ENCODE peak calls at places on chromosomes 2 and 18, in eight cellular contexts. F is GM12878, D is GM23338, M is HepG2, Z is K562, A is HL-60, B is Panc1, S is SK-N-SH. R is an unnamed sample.

GRCh38 chr18:46696268-46696667 is 39.2 kb upstream of the LOXHD1 start:
- DNase-seq in F (no peak), D (no peak), M (no peak), Z (no peak), A (no peak), B (no peak), S (no peak), R (no peak)

GRCh38 chr18:32696376-32696775 is 76.4 kb downstream of the KLHL14 start:
- DNase-seq in F (no peak), D (no peak), M (no peak), Z (no peak), A (no peak), B (no peak), S (no peak), R (no peak)

GRCh38 chr18:7133181-7133580 is 15.6 kb upstream of the LAMA1 start:
- DNase-seq in F (no peak), D (no peak), M (no peak), Z (no peak), A (no peak), B (no peak), S (no peak), R (no peak)

GRCh38 chr2:88481937-88482336 is 29.4 kb upstream of the FOXI3 start:
- DNase-seq in F (no peak), D (peak; percentile 45), M (no peak), Z (no peak), A (no peak), B (peak; percentile 13), S (no peak), R (no peak)

GRCh38 chr2:207929923-207930322 is 95.4 kb downstream of the PLEKHM3 start:
- DNase-seq in F (no peak), D (no peak), M (no peak), Z (no peak), A (no peak), B (no peak), S (no peak), R (no peak)

GRCh38 chr2:217935901-217936684 is 66.7 kb downstream of the TNS1 start:
- DNase-seq in F (no peak), D (peak; percentile 42), M (no peak), Z (no peak), A (no peak), B (no peak), S (no peak), R (no peak)

GRCh38 chr2:199471443-199472057 is 13.8 kb upstream of the SATB2 start:
- DNase-seq in F (no peak), D (peak; percentile 94), M (peak; percentile 53), Z (peak; percentile 71), A (peak; percentile 75), B (no peak), S (peak; percentile 74), R (no peak)

GRCh38 chr2:36322108-36322507 is 33.5 kb upstream of the CRIM1 start:
- DNase-seq in F (no peak), D (peak; percentile 67), M (peak; percentile 40), Z (no peak), A (no peak), B (no peak), S (no peak), R (peak; percentile 19)

GRCh38 chr18:38421016-38421415 is 855.4 kb upstream of the CELF4 start:
- DNase-seq in F (no peak), D (no peak), M (no peak), Z (no peak), A (no peak), B (no peak), S (no peak), R (no peak)

GRCh38 chr2:105239924-105240323 is 1.6 kb upstream of the GPR45 start:
- DNase-seq in F (no peak), D (no peak), M (no peak), Z (no peak), A (no peak), B (no peak), S (no peak), R (no peak)

GRCh38 chr2:105235388-105236059 is 6.0 kb upstream of the GPR45 start:
- DNase-seq in F (no peak), D (peak; percentile 98), M (peak; percentile 74), Z (peak; percentile 57), A (peak; percentile 66), B (peak; percentile 50), S (peak; percentile 72), R (peak; percentile 83)

GRCh38 chr2:105238664-105239240 is 2.8 kb upstream of the GPR45 start:
- DNase-seq in F (no peak), D (no peak), M (no peak), Z (no peak), A (no peak), B (no peak), S (no peak), R (no peak)

GRCh38 chr2:105236060-105236424 is 5.5 kb upstream of the GPR45 start:
- DNase-seq in F (no peak), D (no peak), M (no peak), Z (no peak), A (no peak), B (no peak), S (no peak), R (no peak)

DNA sequence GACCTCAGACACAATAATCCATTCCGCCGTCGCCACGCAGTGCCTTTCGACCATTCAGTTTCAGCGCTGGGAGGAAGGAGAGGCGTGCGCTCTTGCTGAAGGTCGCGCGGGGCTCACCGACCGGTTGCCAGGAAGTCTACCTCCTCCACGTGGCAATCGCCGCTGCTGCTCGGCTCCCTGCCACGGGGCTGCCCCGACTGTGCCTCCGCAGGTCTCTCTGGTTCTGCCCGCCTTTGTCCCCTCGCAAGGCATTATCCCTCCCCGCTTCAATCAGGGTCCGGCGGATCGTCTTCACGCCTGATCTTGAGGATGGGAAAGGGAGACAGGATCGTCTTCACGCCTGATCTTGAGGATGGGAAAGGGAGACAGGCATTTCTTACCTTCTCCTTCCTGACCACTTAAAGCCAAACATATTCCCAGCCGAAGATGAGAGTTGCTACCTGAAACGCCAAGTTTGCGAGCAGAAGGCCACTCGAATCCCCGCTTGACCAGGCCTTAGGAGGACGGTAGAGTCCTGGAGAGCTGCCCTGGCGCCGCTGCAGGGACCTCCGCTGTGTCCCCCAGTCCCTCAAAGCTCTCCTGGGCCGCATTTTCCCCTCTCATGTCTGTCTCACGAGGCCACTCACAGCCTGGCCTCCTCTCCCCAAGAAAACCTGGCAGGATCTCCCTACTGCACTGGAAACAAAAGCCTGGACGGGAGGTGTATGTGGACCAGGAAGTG is 4.3 kb upstream of the GPR45 start:
- DNase-seq in F (no peak), D (no peak), M (no peak), Z (no peak), A (no peak), B (no peak), S (no peak), R (no peak)
- TF ChIP-seq REST in F (no peak), D (no peak), M (no peak), Z (no peak), A (no peak), B (no peak), S (no peak), R (no peak)

DNA sequence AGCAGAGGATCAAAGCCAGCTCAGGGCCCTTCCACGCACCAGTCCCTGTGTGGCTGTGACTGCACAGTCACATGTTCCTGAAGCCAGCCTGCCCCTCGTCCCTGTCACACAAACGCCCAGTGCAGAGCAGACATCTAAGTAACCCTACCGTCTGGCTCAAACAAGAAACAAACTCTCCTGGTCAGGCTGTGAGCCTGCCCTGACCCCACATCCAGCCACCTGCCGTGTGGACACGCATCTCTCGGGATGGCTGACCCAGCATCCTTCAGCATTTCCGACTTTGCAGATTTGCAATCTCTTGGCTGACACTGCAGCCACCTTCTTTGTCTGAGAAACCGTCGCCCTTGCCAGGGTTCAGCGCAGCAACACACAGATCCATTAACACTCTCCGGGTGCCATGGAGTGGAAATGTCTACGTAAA is 82.4 kb upstream of the ASAP2 start:
- DNase-seq in F (no peak), D (no peak), M (no peak), Z (no peak), A (no peak), B (no peak), S (no peak), R (no peak)
- TF ChIP-seq POLR2AphosphoS5 in F (no peak), D (no peak), M (no peak), Z (no peak), A (no peak), B (no peak), S (no peak), R (no peak)

GRCh38 chr18:54392621-54393023 is 34.9 kb downstream of the C18orf54 start:
- DNase-seq in F (no peak), D (peak; percentile 86), M (peak; percentile 52), Z (peak; percentile 36), A (peak; percentile 51), B (peak; percentile 36), S (peak; percentile 52), R (peak; percentile 68)
- TF ChIP-seq REST in F (no peak), D (no peak), M (no peak), Z (no peak), A (no peak), B (no peak), S (no peak), R (no peak)

DNA sequence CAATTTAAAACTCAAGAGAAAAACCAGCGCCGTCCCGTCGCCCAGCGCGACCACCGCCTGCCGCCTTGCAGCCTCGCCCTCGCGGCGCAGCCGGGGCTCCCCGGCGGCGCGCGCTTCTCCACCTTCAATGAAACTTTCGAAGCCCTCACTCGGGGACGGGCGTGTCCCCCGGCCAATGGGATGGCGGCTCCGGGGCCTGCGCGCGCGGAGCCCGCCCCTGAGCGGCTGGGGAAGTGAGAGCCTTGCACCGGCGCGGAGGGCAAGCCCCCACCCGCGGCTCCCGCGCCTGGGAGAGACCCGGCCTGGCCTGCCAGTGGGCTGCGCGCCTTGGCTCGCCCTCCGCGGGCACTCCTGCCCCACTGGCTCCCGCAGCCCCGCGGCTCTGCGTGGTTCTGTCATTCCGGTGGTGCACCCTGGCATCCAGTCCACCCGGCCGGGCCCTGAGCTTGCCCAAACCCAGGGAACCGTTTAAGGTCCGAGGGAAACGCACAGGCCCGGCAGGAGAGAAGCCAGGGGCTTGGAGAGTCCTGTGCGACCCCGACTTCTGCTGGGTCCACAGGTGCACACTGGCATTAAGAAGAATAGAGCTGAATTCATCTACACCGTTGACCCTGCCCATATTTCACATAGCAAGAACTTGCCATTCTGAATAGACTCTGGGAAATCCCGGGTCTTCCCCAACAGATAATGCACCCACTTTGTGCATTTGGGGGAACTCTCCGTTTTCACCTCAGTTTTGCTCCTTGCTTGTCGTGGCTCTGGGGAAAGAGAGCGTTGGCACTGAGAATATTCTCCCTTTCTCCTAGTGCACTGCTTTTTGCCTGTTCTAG is at the start of gene PIEZO2:
- DNase-seq in F (peak; percentile 43), D (peak; percentile 85), M (peak; percentile 68), Z (peak; percentile 36), A (no peak), B (no peak), S (peak; percentile 28), R (no peak)
- TF ChIP-seq POLR2AphosphoS5 in F (peak; percentile 77), D (peak; percentile 41), M (no peak), Z (no peak), A (no peak), B (no peak), S (no peak), R (no peak)

GRCh38 chr2:205852457-205852856 is 170.2 kb downstream of the NRP2 start:
- DNase-seq in F (no peak), D (no peak), M (no peak), Z (no peak), A (no peak), B (no peak), S (no peak), R (no peak)
- TF ChIP-seq REST in F (no peak), D (no peak), M (no peak), Z (no peak), A (no peak), B (no peak), S (no peak), R (no peak)

R was measured in HCT116.